ENCODE peak calls at places on chromosomes 4 and X, in five cellular contexts. V is tibial artery; X is CD4-positive, alpha-beta memory T cell; O is HCT116; H is fibroblast of lung. U is an unnamed sample. For H3K36me3, the result is how much of the 10 kb centered on the place peaks cover.

GRCh38 chrX:110259065-110259559 is 58.8 kb downstream of the AMMECR1 start:
- DNase-seq in V (no peak), X (no peak), O (no peak), H (no peak), U (no peak)

GRCh38 chr4:149911371-149911770 is 95.7 kb upstream of the IQCM start:
- DNase-seq in V (no peak), X (no peak), O (no peak), H (no peak), U (no peak)

GRCh38 chr4:144666539-144667175 is 20.7 kb downstream of the HHIP start:
- DNase-seq in V (no peak), X (no peak), O (peak), H (peak), U (no peak)

GRCh38 chr4:476501-476900 is 22.5 kb downstream of the ZNF721 start:
- DNase-seq in V (no peak), X (no peak), O (no peak), H (peak), U (no peak)

GRCh38 chr4:77881460-77882295 is 19.0 kb downstream of the MRPL1 start:
- DNase-seq in V (no peak), X (no peak), O (no peak), H (no peak), U (no peak)

GRCh38 chrX:20265726-20266681 is 705 bp downstream of the RPS6KA3 start:
- DNase-seq in V (peak), X (peak), O (no peak), H (peak), U (peak)

GRCh38 chr4:169221662-169222061 is 49.1 kb downstream of the SH3RF1 start:
- DNase-seq in V (no peak), X (no peak), O (no peak), H (no peak), U (no peak)

GRCh38 chrX:41384041-41384705 is 50.2 kb downstream of the DDX3X start:
- DNase-seq in V (peak), X (peak), O (peak), H (peak), U (peak)

GRCh38 chr4:175309041-175309440 is 390.9 kb downstream of the ADAM29 start:
- DNase-seq in V (no peak), X (no peak), O (no peak), H (peak), U (no peak)

GRCh38 chr4:109497511-109497910 is 62.5 kb upstream of the MCUB start:
- DNase-seq in V (no peak), X (no peak), O (no peak), H (no peak), U (no peak)
- H3K36me3 ChIP-seq in V (half or more), X (under half), O (under half), H (under half), U (under half)

GRCh38 chrX:4764888-4765287 is 1051.4 kb upstream of the PRKX start:
- DNase-seq in V (no peak), X (no peak), O (no peak), H (peak), U (no peak)
- H3K36me3 ChIP-seq in V (under half), X (under half), O (under half), H (under half), U (under half)

GRCh38 chr4:25402521-25402920 is 25.5 kb downstream of the ANAPC4 start:
- DNase-seq in V (no peak), X (no peak), O (no peak), H (peak), U (no peak)

GRCh38 chr4:25403699-25404098 is 26.6 kb downstream of the ANAPC4 start:
- DNase-seq in V (no peak), X (no peak), O (no peak), H (no peak), U (no peak)

GRCh38 chr4:25410820-25411529 is 33.9 kb downstream of the ANAPC4 start:
- DNase-seq in V (no peak), X (no peak), O (no peak), H (no peak), U (no peak)

GRCh38 chr4:25405453-25405852 is 28.4 kb downstream of the ANAPC4 start:
- DNase-seq in V (no peak), X (no peak), O (no peak), H (no peak), U (no peak)

DNA sequence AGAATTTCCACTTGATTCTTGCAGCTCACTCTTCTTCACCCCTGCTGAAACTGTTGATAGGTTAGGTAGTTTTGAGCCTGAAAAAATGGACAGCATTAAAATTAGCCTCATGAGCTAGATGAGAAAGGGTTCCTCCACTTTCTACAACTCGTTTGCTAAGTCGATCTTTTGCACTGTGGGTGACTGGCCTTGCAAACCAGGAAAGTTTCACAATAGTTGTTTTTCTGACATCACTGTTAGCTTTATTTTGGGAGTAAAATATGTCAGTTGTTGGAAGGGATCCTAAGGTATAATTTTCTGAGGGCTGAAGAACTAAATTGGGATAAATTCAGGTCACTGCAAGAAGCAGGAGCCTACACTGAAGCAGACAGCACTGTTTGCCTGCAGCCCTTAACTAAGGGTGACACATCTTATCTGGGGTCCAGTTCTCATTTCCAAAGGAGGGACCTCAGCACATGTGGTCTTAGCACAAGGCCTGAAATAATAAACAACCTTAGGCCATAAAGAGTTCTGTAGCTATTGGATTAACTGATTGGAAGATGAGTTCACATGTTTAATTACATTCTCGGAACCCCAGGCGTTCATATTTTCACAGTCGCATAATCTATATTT is 29.1 kb downstream of the ANAPC4 start:
- DNase-seq in V (no peak), X (no peak), O (no peak), H (peak), U (no peak)
- H3K36me3 ChIP-seq in V (half or more), X (half or more), O (under half), H (under half), U (under half)

GRCh38 chr4:188282620-188283232 is 143.5 kb downstream of the TRIML1 start:
- DNase-seq in V (no peak), X (no peak), O (no peak), H (no peak), U (no peak)
- H3K36me3 ChIP-seq in V (under half), X (under half), O (under half), H (under half), U (under half)

DNA sequence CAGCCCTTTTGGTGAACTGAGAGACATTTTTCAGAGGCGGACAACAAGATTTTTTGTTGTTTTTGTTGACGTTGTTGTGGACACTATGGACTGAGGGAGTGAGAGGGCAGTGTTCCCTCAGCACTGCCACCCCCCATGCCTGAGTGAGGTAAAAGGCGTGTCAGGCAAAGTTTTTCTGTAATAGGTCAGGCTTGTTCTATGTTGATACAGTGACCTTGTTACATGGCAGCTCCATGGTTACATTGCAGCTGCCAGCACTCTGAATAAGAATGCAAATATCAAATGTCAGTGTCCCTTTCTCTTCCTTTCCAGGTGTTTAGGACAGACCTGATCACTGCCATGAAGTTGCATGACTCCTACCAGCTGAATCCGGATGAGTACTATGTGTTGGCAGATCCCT is 36.6 kb downstream of the JADE1 start:
- DNase-seq in V (no peak), X (no peak), O (no peak), H (no peak), U (peak)
- H3K36me3 ChIP-seq in V (half or more), X (half or more), O (under half), H (under half), U (half or more)